ENCODE peak calls at places on chromosomes 6 and 20, in four cellular contexts. Z, D, R and P are unnamed samples.

GRCh38 chr6:139762587-139763031 is 388.2 kb upstream of the CITED2 start:
- DNase-seq in Z (no peak), D (no peak), R (no peak), P (no peak)

GRCh38 chr6:100300221-100300736 is 164.4 kb downstream of the SIM1 start:
- DNase-seq in Z (no peak), D (no peak), R (peak), P (no peak)

GRCh38 chr6:79894939-79895338 is 52.4 kb downstream of the ELOVL4 start:
- DNase-seq in Z (no peak), D (no peak), R (no peak), P (no peak)

GRCh38 chr6:170152989-170153388 is 137.9 kb downstream of the DLL1 start:
- DNase-seq in Z (peak), D (no peak), R (peak), P (no peak)

GRCh38 chr6:74182992-74183391 is 487.0 kb downstream of the CD109 start:
- DNase-seq in Z (peak), D (peak), R (peak), P (no peak)

GRCh38 chr20:59295531-59295930 is 4.9 kb upstream of the EDN3 start:
- DNase-seq in Z (no peak), D (no peak), R (no peak), P (no peak)

GRCh38 chr6:85462673-85463072 is 12.8 kb downstream of the NT5E start:
- DNase-seq in Z (no peak), D (no peak), R (no peak), P (no peak)

GRCh38 chr6:42720739-42721138 is 1.7 kb downstream of the PRPH2 start:
- DNase-seq in Z (no peak), D (no peak), R (no peak), P (no peak)

GRCh38 chr6:42135722-42136121 is 6.7 kb downstream of the C6orf132 start:
- DNase-seq in Z (no peak), D (no peak), R (no peak), P (no peak)

GRCh38 chr20:42531675-42531985 is 658.1 kb downstream of the PTPRT start:
- DNase-seq in Z (no peak), D (no peak), R (no peak), P (no peak)

GRCh38 chr6:85068221-85068620 is 303.8 kb upstream of the TBX18 start:
- DNase-seq in Z (no peak), D (no peak), R (no peak), P (no peak)

GRCh38 chr6:151389640-151390275 is 1.6 kb downstream of the ZBTB2 start:
- DNase-seq in Z (peak), D (peak), R (peak), P (peak)

GRCh38 chr20:53842301-53843099 is 227.9 kb downstream of the BCAS1 start:
- DNase-seq in Z (no peak), D (no peak), R (no peak), P (no peak)

GRCh38 chr20:56710125-56710524 is 81.0 kb downstream of the TFAP2C start:
- DNase-seq in Z (no peak), D (no peak), R (no peak), P (no peak)
- H3K27ac ChIP-seq in Z (no peak), D (no peak), R (no peak), P (no peak)

GRCh38 chr6:159693894-159694545 is 979 bp upstream of the SOD2 start:
- DNase-seq in Z (peak), D (peak), R (peak), P (no peak)
- TF ChIP-seq EP300 in Z (no peak), D (no peak), R (peak), P (no peak)

DNA sequence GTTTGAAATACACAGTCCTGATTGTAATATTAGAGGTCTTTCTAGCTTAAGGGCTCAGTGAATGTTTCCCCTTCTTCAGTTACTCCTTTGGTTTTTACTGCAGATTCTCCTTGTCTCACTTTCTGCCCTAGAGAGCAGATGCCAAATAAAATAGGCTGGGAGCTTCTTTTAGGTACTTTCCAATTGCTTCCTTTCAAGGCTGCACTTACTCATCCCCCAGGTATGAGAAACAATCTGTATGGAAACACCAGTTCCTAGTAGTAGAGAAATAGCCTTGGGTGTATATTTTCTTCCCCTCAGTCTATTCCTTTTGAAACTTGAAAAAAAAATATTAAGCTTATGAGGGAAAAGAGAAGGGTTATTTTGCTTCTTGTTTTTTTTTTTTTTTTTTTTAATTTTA is 139.7 kb downstream of the PAK5 start:
- DNase-seq in Z (no peak), D (no peak), R (no peak), P (no peak)
- H3K27ac ChIP-seq in Z (no peak), D (no peak), R (no peak), P (no peak)

DNA sequence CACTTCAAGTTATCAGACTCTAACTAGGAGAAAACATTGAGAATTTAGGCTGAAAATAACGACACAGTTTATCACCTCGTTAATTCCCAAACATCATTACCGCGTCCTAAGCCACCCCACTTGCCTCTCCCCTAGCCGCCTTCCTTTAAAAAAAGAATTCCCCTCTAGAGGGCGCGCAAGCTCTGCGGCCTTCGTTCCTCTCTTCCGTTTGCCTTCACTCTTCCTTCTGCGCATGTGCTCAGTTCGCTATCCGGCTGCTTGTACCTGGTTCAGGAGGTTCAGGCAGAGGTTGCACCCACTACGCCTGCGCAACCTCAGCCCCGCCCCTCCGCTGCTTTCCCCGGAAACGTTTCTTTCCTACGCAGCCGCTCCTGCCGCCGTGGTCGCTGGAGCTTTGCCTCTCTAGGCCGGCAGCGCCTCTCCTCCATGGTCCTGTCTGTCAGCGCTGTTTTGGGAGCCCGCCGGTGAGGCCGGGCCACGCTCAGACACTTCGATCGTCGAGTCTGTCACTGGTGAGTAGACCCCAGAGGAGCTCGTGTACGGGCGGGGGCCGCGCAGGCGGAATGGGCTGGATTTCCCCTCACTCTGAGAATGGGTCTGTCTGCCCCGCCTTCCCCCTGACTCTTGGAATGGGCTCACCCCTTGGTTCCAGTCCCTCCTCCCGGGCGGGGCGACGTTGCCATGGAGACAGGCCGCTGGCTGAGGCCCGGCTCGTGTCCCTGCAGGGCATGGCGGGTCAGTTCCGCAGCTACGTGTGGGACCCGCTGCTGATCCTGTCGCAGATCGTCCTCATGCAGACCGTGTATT is at the start of gene SYS1:
- DNase-seq in Z (peak), D (peak), R (peak), P (peak)
- TF ChIP-seq EP300 in Z (no peak), D (no peak), R (peak), P (no peak)

DNA sequence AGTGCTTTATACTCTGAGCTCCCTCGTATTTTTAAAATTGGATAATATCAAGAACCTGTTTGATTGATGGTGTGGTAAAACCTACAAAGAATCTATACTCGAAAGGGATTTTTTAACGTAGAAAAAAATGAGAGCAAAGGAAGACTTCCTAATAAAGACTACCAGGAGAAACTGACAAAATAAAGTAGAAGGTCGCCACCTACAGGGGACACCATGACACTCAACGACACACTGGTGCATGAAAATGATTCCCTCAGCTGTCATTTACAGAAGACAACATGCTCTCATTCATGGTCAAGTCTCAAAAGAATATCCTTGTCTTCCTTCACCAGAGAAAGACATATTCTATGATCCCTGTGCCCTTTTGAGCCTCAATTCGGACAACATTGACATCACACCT is 10.1 kb upstream of the NHSL1 start:
- DNase-seq in Z (peak), D (peak), R (peak), P (no peak)
- H3K27ac ChIP-seq in Z (no peak), D (no peak), R (no peak), P (no peak)

DNA sequence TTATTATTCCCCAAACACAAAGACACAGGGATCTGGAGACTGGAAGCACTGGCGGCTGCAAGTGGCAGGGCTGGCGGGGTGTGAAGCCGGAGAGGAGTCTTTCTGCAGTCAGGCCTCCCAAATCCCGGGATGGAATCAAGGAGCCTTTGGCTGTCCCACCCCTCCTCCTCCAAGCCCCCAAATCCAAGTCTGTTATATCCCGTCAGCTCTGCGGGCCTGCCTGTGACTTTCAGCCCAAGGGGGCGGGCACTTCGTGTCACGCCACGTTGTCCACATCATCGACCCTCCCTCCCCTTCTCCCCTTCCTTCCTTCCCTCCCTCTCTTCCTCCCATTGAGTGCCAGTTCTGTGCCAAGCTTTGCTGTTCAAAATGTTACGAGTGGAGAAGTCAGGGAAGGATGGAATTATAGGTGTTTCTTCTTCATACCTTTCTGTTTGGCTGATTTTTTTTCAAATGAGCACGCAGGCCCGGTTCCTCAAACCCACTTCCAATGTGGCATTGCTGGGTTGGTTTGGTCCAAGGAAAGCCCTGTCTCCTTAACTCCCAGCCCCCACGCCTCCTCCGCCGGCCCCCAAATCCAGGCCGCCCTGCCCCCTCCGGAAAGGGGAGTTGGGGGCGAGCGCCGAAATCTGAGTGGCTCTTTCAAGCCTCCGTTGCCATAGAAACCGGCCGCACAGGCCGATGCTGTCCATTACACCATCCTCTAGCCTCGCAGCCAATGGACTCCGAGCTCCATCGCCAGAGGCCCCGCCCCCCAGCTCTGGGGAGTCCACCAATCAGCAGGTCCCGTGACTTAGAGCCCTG is 12.7 kb downstream of the ZCCHC3 start:
- DNase-seq in Z (peak), D (peak), R (peak), P (peak)
- TF ChIP-seq EP300 in Z (no peak), D (no peak), R (no peak), P (peak)

GRCh38 chr6:142803495-142804049 is 141.4 kb downstream of the HIVEP2 start:
- DNase-seq in Z (no peak), D (no peak), R (no peak), P (no peak)
- H3K27ac ChIP-seq in Z (no peak), D (no peak), R (no peak), P (no peak)